ENCODE peak calls at places on chromosomes 6 and 20, in ten cellular contexts. B is prostate gland; F is GM23338; D is CD8-positive, alpha-beta memory T cell; R is tibial nerve; Z is A549; P is brain microvascular endothelial cell; U is neuronal stem cell; E is uterus; O is naive thymus-derived CD4-positive, alpha-beta T cell. W is an unnamed sample.
A peak's percentile ranks its signal among the peaks of the same experiment; 100 is the strongest.

GRCh38 chr20:43789593-43789992 is 62.8 kb upstream of the GTSF1L start:
- DNase-seq in B (no peak), D (no peak), E (no peak), R (no peak), P (no peak), U (no peak), O (no peak), F (no peak), Z (no peak), W (no peak)

GRCh38 chr20:19223640-19224039 is 11.2 kb downstream of the SLC24A3 start:
- DNase-seq in F (no peak), U (no peak), R (no peak), D (no peak), P (no peak), B (no peak), O (no peak), Z (no peak), E (no peak), W (no peak)

GRCh38 chr6:52736145-52736544 is 27.1 kb downstream of the GSTA2 start:
- DNase-seq in Z (no peak), P (no peak), R (no peak), U (no peak), O (no peak), E (no peak), F (peak; percentile 4), D (no peak), B (no peak), W (no peak)

GRCh38 chr6:70673601-70674000 is 5.9 kb downstream of the SMAP1 start:
- DNase-seq in O (no peak), U (no peak), R (no peak), F (peak; percentile 33), P (peak; percentile 56), Z (no peak), D (no peak), B (no peak), E (no peak), W (no peak)

GRCh38 chr6:126914172-126914571 is 204.3 kb upstream of the RSPO3 start:
- DNase-seq in P (no peak), F (no peak), D (no peak), U (no peak), O (no peak), Z (no peak), E (no peak), R (no peak), B (no peak), W (no peak)

GRCh38 chr6:11595903-11596302 is 58.4 kb downstream of the TMEM170B start:
- DNase-seq in F (peak; percentile 88), D (no peak), B (no peak), R (no peak), P (peak; percentile 26), Z (no peak), E (no peak), O (no peak), U (no peak), W (no peak)

GRCh38 chr6:170429457-170429856 is 122.9 kb downstream of the FAM120B start:
- DNase-seq in D (no peak), B (no peak), O (no peak), R (peak; percentile 38), E (no peak), Z (no peak), U (no peak), P (no peak), F (peak; percentile 29), W (no peak)

GRCh38 chr20:9128586-9128985 is 59.7 kb downstream of the PLCB4 start:
- DNase-seq in Z (no peak), D (no peak), P (no peak), O (no peak), E (no peak), F (no peak), R (no peak), B (no peak), U (no peak), W (no peak)

GRCh38 chr20:33674294-33675126 is at the start of gene NECAB3:
- DNase-seq in B (peak; percentile 83), P (peak; percentile 60), F (peak; percentile 84), O (peak; percentile 27), D (peak; percentile 68), Z (peak; percentile 75), U (peak; percentile 80), E (peak; percentile 91), R (peak; percentile 78), W (peak; percentile 83)

GRCh38 chr20:3711418-3712043 is 869 bp downstream of the SIGLEC1 start:
- DNase-seq in U (no peak), D (no peak), Z (no peak), E (no peak), F (no peak), P (no peak), O (no peak), R (no peak), B (no peak), W (no peak)

GRCh38 chr6:14292119-14292518 is 174.5 kb downstream of the CD83 start:
- DNase-seq in O (no peak), D (no peak), Z (no peak), P (no peak), B (no peak), E (no peak), U (no peak), R (no peak), F (no peak), W (no peak)

GRCh38 chr6:5067305-5067704 is 17.8 kb upstream of the PPP1R3G start:
- DNase-seq in U (no peak), F (no peak), R (no peak), P (no peak), Z (no peak), D (no peak), O (no peak), E (no peak), B (no peak), W (no peak)

GRCh38 chr20:23446505-23446904 is 6.2 kb downstream of the CST11 start:
- DNase-seq in R (peak; percentile 49), B (no peak), Z (peak; percentile 35), F (peak; percentile 79), E (peak; percentile 37), P (peak; percentile 78), D (no peak), O (no peak), U (peak; percentile 51), W (peak; percentile 49)

GRCh38 chr6:16196260-16196914 is 42.0 kb upstream of the GMPR start:
- DNase-seq in O (no peak), B (no peak), R (no peak), U (no peak), E (no peak), D (no peak), Z (no peak), F (no peak), P (no peak), W (no peak)

GRCh38 chr6:25487012-25487411 is 165.0 kb upstream of the SCGN start:
- DNase-seq in O (no peak), R (no peak), B (no peak), Z (no peak), D (no peak), F (no peak), P (no peak), E (no peak), U (no peak), W (no peak)

GRCh38 chr6:135546680-135547418 is 49.3 kb upstream of the AHI1 start:
- DNase-seq in F (no peak), Z (no peak), E (peak; percentile 15), B (no peak), D (no peak), O (no peak), P (no peak), R (no peak), U (no peak), W (peak; percentile 25)

GRCh38 chr6:135540207-135540877 is 42.8 kb upstream of the AHI1 start:
- DNase-seq in U (no peak), D (no peak), O (no peak), B (peak; percentile 7), F (no peak), E (no peak), R (no peak), Z (no peak), P (peak; percentile 54), W (no peak)

GRCh38 chr6:135546206-135546605 is 48.7 kb upstream of the AHI1 start:
- DNase-seq in R (no peak), P (no peak), O (no peak), D (no peak), Z (no peak), F (no peak), U (no peak), B (no peak), E (no peak), W (peak; percentile 16)
- H3K27ac ChIP-seq in R (no peak overlapping the region), P (no peak overlapping the region), O (no peak overlapping the region), D (no peak overlapping the region), Z (no peak overlapping the region), F (no peak overlapping the region), U (no peak overlapping the region), B (no peak overlapping the region), E (no peak overlapping the region), W (peak overlapping the region; percentile 8)

GRCh38 chr6:154705471-154706113 is 27.6 kb upstream of the SCAF8 start:
- DNase-seq in U (no peak), Z (no peak), P (no peak), B (no peak), O (no peak), E (no peak), R (no peak), F (peak; percentile 18), D (no peak), W (no peak)
- H3K27ac ChIP-seq in U (no peak overlapping the region), Z (no peak overlapping the region), P (no peak overlapping the region), B (no peak overlapping the region), O (no peak overlapping the region), E (no peak overlapping the region), R (no peak overlapping the region), F (no peak overlapping the region), D (no peak overlapping the region), W (no peak overlapping the region)

GRCh38 chr6:112535816-112536215 is 188.7 kb downstream of the RFPL4B start:
- DNase-seq in P (no peak), O (no peak), E (no peak), Z (no peak), F (no peak), R (no peak), D (no peak), U (no peak), B (no peak), W (no peak)

GRCh38 chr6:112539355-112539754 is 192.2 kb downstream of the RFPL4B start:
- DNase-seq in D (no peak), B (no peak), O (no peak), E (no peak), F (no peak), Z (no peak), R (no peak), P (no peak), U (no peak), W (no peak)
- H3K27ac ChIP-seq in D (no peak overlapping the region), B (no peak overlapping the region), O (no peak overlapping the region), E (no peak overlapping the region), F (no peak overlapping the region), Z (no peak overlapping the region), R (no peak overlapping the region), P (no peak overlapping the region), U (no peak overlapping the region), W (no peak overlapping the region)

DNA sequence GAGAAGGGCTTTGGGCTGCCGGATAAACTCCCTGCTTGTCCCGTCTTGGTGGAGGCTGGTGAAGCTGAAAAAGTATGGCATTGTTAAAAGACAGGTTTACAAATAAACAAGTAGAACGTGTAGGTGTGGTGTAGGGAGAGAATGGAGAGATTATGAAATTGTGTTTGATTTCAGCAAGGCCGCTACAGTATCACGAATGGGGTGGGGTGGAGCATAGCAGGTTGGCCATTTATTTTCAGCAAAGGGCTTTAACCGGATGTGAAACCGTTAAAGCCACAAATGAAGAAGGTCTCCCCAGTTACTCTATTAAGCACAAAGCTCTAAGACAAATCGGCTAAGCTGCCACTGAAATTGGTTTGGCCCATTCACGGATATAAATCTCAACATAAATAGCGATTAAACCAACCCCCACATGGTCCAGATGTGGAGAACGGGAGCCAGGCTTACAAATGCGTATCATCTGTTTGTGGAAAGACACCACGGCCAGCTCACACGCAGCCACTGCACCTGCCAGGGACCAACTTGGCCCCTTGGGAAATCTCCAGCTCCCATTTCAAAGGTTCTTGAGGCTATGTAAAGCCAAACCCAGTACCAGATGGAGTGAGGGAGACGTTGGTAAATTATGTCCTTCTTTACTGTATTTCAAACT is 94.0 kb downstream of the ZMYND8 start:
- DNase-seq in F (no peak), R (no peak), B (no peak), P (no peak), Z (no peak), E (no peak), U (no peak), O (no peak), D (no peak), W (no peak)
- H3K27ac ChIP-seq in F (peak overlapping the region; percentile 72), R (peak overlapping the region; percentile 26), B (no peak overlapping the region), P (no peak overlapping the region), Z (no peak overlapping the region), E (no peak overlapping the region), U (no peak overlapping the region), O (no peak overlapping the region), D (no peak overlapping the region), W (no peak overlapping the region)